ENCODE peak calls at places on chromosome 15, in eight cellular contexts. I is spleen, A is fibroblast of the aortic adventitia, N is M059J, U is T-helper 17 cell, F is putamen, G is cardiac fibroblast, V is HEK293T. P is an unnamed sample.

GRCh38 chr15:74134387-74135027 is 4.1 kb downstream of the ISLR2 start:
- DNase-seq in I (no peak), A (no peak), N (no peak), U (no peak), F (no peak), G (peak), V (no peak), P (no peak)

GRCh38 chr15:81914734-81915234 is 131.0 kb downstream of the MEX3B start:
- DNase-seq in I (peak), A (no peak), N (no peak), U (no peak), F (no peak), G (no peak), V (no peak), P (no peak)

GRCh38 chr15:100109486-100110035 is 232.2 kb downstream of the ADAMTS17 start:
- DNase-seq in I (peak), A (no peak), N (no peak), U (no peak), F (no peak), G (no peak), V (no peak), P (no peak)

GRCh38 chr15:55401786-55402246 is 6.3 kb downstream of the CCPG1 start:
- DNase-seq in I (no peak), A (no peak), N (no peak), U (no peak), F (no peak), G (no peak), V (no peak), P (no peak)

GRCh38 chr15:85766007-85766831 is 28.5 kb downstream of the KLHL25 start:
- DNase-seq in I (no peak), A (no peak), N (no peak), U (no peak), F (no peak), G (no peak), V (no peak), P (no peak)

GRCh38 chr15:73809728-73810501 is 56.8 kb upstream of the INSYN1 start:
- DNase-seq in I (peak), A (no peak), N (peak), U (no peak), F (no peak), G (no peak), V (no peak), P (no peak)

GRCh38 chr15:23646165-23647000 is 1.3 kb downstream of the MAGEL2 start:
- DNase-seq in I (no peak), A (no peak), N (no peak), U (no peak), F (no peak), G (no peak), V (no peak), P (no peak)

GRCh38 chr15:64379216-64379960 is 1.9 kb downstream of the PCLAF start:
- DNase-seq in I (no peak), A (no peak), N (peak), U (no peak), F (no peak), G (no peak), V (no peak), P (no peak)

GRCh38 chr15:57969355-57969754 is 96.2 kb downstream of the ALDH1A2 start:
- DNase-seq in I (no peak), A (peak), N (peak), U (no peak), F (no peak), G (peak), V (peak), P (no peak)

GRCh38 chr15:83248151-83248851 is 36.2 kb downstream of the BNC1 start:
- DNase-seq in I (no peak), A (peak), N (peak), U (no peak), F (peak), G (peak), V (peak), P (no peak)

GRCh38 chr15:90001683-90002427 is 731 bp downstream of the ZNF710 start:
- DNase-seq in I (peak), A (peak), N (peak), U (peak), F (peak), G (peak), V (peak), P (peak)

GRCh38 chr15:55993111-55993803 is at the start of gene NEDD4:
- DNase-seq in I (peak), A (peak), N (peak), U (peak), F (peak), G (peak), V (peak), P (peak)

GRCh38 chr15:64681424-64682024 is 93.9 kb downstream of the RBPMS2 start:
- DNase-seq in I (peak), A (peak), N (peak), U (no peak), F (no peak), G (peak), V (peak), P (no peak)

GRCh38 chr15:72166716-72167417 is 30.7 kb downstream of the GRAMD2A start:
- DNase-seq in I (peak), A (no peak), N (no peak), U (no peak), F (no peak), G (no peak), V (no peak), P (no peak)

GRCh38 chr15:65377105-65377975 is 462 bp downstream of the IGDCC3 start:
- DNase-seq in I (no peak), A (peak), N (peak), U (no peak), F (no peak), G (peak), V (peak), P (no peak)

GRCh38 chr15:48221885-48222284 is 15.8 kb downstream of the SLC12A1 start:
- DNase-seq in I (no peak), A (peak), N (peak), U (no peak), F (no peak), G (no peak), V (no peak), P (no peak)

GRCh38 chr15:87129916-87130315 is 1050.2 kb downstream of the AGBL1 start:
- DNase-seq in I (no peak), A (peak), N (peak), U (no peak), F (no peak), G (peak), V (no peak), P (no peak)

GRCh38 chr15:33565099-33565498 is 254.3 kb downstream of the RYR3 start:
- DNase-seq in I (no peak), A (peak), N (peak), U (no peak), F (no peak), G (peak), V (no peak), P (no peak)

GRCh38 chr15:99963096-99963825 is 230.0 kb upstream of the LYSMD4 start:
- DNase-seq in I (peak), A (peak), N (peak), U (no peak), F (no peak), G (peak), V (no peak), P (no peak)

GRCh38 chr15:47961401-47962090 is 159.2 kb upstream of the SLC24A5 start:
- DNase-seq in I (no peak), A (no peak), N (peak), U (no peak), F (no peak), G (no peak), V (no peak), P (no peak)

GRCh38 chr15:62850318-62850717 is 192.2 kb upstream of the TPM1 start:
- DNase-seq in I (no peak), A (no peak), N (peak), U (no peak), F (no peak), G (no peak), V (no peak), P (no peak)

GRCh38 chr15:42457445-42458442 is 33.2 kb downstream of the ZNF106 start:
- DNase-seq in I (no peak), A (peak), N (peak), U (no peak), F (peak), G (peak), V (no peak), P (no peak)

GRCh38 chr15:32861741-32862140 is 143.9 kb downstream of the GREM1 start:
- DNase-seq in I (peak), A (peak), N (peak), U (no peak), F (peak), G (peak), V (no peak), P (no peak)

GRCh38 chr15:59283717-59284336 is 77.2 kb downstream of the LDHAL6B start:
- DNase-seq in I (no peak), A (no peak), N (peak), U (no peak), F (no peak), G (no peak), V (no peak), P (no peak)

GRCh38 chr15:55588070-55588817 is at the start of gene PYGO1:
- DNase-seq in I (peak), A (peak), N (peak), U (peak), F (peak), G (peak), V (peak), P (no peak)

GRCh38 chr15:44798815-44799214 is 62.5 kb downstream of the TRIM69 start:
- DNase-seq in I (no peak), A (peak), N (peak), U (no peak), F (no peak), G (no peak), V (peak), P (no peak)

GRCh38 chr15:52124270-52124878 is 11.8 kb upstream of the BCL2L10 start:
- DNase-seq in I (no peak), A (peak), N (peak), U (no peak), F (no peak), G (peak), V (no peak), P (no peak)

GRCh38 chr15:66138096-66138783 is 115.3 kb downstream of the MEGF11 start:
- DNase-seq in I (no peak), A (no peak), N (peak), U (no peak), F (no peak), G (no peak), V (no peak), P (no peak)

GRCh38 chr15:92597548-92597947 is 58.0 kb downstream of the FAM174B start:
- DNase-seq in I (no peak), A (no peak), N (no peak), U (no peak), F (no peak), G (no peak), V (no peak), P (no peak)

GRCh38 chr15:85495096-85495495 is 114.7 kb downstream of the AKAP13 start:
- DNase-seq in I (no peak), A (no peak), N (no peak), U (no peak), F (no peak), G (no peak), V (no peak), P (no peak)

GRCh38 chr15:73658645-73659044 is 25.5 kb upstream of the NPTN start:
- DNase-seq in I (no peak), A (no peak), N (no peak), U (no peak), F (no peak), G (no peak), V (no peak), P (no peak)